ENCODE peak calls at places on chromosomes 16 and 17, in four cellular contexts. H is hypothalamus, N is colonic mucosa, M is prostate gland. D is an unnamed sample.

GRCh38 chr16:69176033-69176780 is 10.8 kb upstream of the SNTB2 start:
- DNase-seq in H (no peak), N (no peak), M (no peak), D (no peak)

GRCh38 chr17:83081561-83082201 is 2.3 kb downstream of the METRNL start:
- DNase-seq in H (no peak), N (peak), M (no peak), D (no peak)

GRCh38 chr17:57785032-57785431 is 39.9 kb upstream of the CCDC182 start:
- DNase-seq in H (no peak), N (peak), M (no peak), D (no peak)

GRCh38 chr17:16453493-16453851 is 38.1 kb downstream of the TRPV2 start:
- DNase-seq in H (no peak), N (no peak), M (no peak), D (no peak)

GRCh38 chr16:84724619-84725307 is 25.0 kb downstream of the USP10 start:
- DNase-seq in H (no peak), N (peak), M (no peak), D (peak)

GRCh38 chr17:12041316-12041715 is 20.6 kb downstream of the MAP2K4 start:
- DNase-seq in H (no peak), N (no peak), M (no peak), D (no peak)

GRCh38 chr17:9792181-9792840 is 919 bp upstream of the DHRS7C start:
- DNase-seq in H (no peak), N (no peak), M (no peak), D (no peak)

GRCh38 chr17:64343833-64344637 is 46.6 kb downstream of the PECAM1 start:
- DNase-seq in H (peak), N (peak), M (peak), D (no peak)

GRCh38 chr17:16269658-16270057 is 52.6 kb downstream of the PIGL start:
- DNase-seq in H (no peak), N (no peak), M (no peak), D (no peak)

GRCh38 chr16:8660841-8661301 is 13.5 kb upstream of the ABAT start:
- DNase-seq in H (peak), N (peak), M (peak), D (peak)

GRCh38 chr17:40027614-40028012 is 12.4 kb downstream of the CSF3 start:
- DNase-seq in H (no peak), N (no peak), M (no peak), D (no peak)

GRCh38 chr17:82106697-82107305 is 8.8 kb upstream of the FASN start:
- DNase-seq in H (peak), N (no peak), M (no peak), D (no peak)

GRCh38 chr16:54467398-54467797 is 180.8 kb upstream of the IRX3 start:
- DNase-seq in H (no peak), N (no peak), M (no peak), D (no peak)

GRCh38 chr17:29393451-29393850 is 3.3 kb downstream of the TAOK1 start:
- DNase-seq in H (no peak), N (no peak), M (no peak), D (no peak)

GRCh38 chr17:48322060-48322459 is 108.0 kb downstream of the SKAP1 start:
- DNase-seq in H (no peak), N (no peak), M (no peak), D (peak)

GRCh38 chr16:69276143-69277115 is 34.7 kb upstream of the VPS4A start:
- DNase-seq in H (no peak), N (no peak), M (no peak), D (no peak)

GRCh38 chr17:48504953-48505352 is 25.9 kb downstream of the HOXB1 start:
- DNase-seq in H (no peak), N (no peak), M (no peak), D (no peak)

GRCh38 chr17:82225368-82226029 is 3.3 kb upstream of the SLC16A3 start:
- DNase-seq in H (no peak), N (no peak), M (no peak), D (no peak)

GRCh38 chr16:19601083-19601976 is 45.8 kb downstream of the VPS35L start:
- DNase-seq in H (no peak), N (peak), M (no peak), D (peak)

GRCh38 chr17:81577278-81578000 is 25.3 kb upstream of the FAAP100 start:
- DNase-seq in H (no peak), N (no peak), M (no peak), D (no peak)

GRCh38 chr17:12765544-12765943 is 23.8 kb upstream of the ARHGAP44 start:
- DNase-seq in H (no peak), N (no peak), M (no peak), D (no peak)

GRCh38 chr17:16040710-16041251 is 41.2 kb downstream of the TTC19 start:
- DNase-seq in H (peak), N (peak), M (no peak), D (no peak)

GRCh38 chr17:82241926-82242697 is 13.3 kb downstream of the SLC16A3 start:
- DNase-seq in H (no peak), N (no peak), M (no peak), D (no peak)

GRCh38 chr16:16064874-16065384 is 115.5 kb downstream of the ABCC1 start:
- DNase-seq in H (no peak), N (no peak), M (no peak), D (no peak)

GRCh38 chr16:21628772-21629171 is 23.6 kb downstream of the IGSF6 start:
- DNase-seq in H (no peak), N (no peak), M (no peak), D (no peak)

GRCh38 chr16:24975428-24975889 is 39.7 kb downstream of the ARHGAP17 start:
- DNase-seq in H (no peak), N (no peak), M (no peak), D (peak)

GRCh38 chr16:88287219-88287618 is 95.5 kb upstream of the ZNF469 start:
- DNase-seq in H (no peak), N (no peak), M (no peak), D (peak)

D was measured in NAMALWA.